ENCODE peak calls at places on chromosomes 3 and 15, in seven cellular contexts. F, W, S, G, X, H and A are unnamed samples.

GRCh38 chr3:89059201-89059600 is 48.2 kb upstream of the EPHA3 start:
- DNase-seq in S (no peak), G (no peak), H (no peak), X (no peak), F (no peak), W (no peak), A (no peak)

GRCh38 chr3:46917257-46917656 is 39.7 kb downstream of the PTH1R start:
- DNase-seq in H (no peak), S (no peak), G (no peak), W (no peak), F (no peak), X (no peak), A (peak; percentile 24)

GRCh38 chr3:148697311-148698189 is at the start of gene AGTR1:
- DNase-seq in F (no peak), H (no peak), W (no peak), X (peak; percentile 74), G (peak; percentile 71), S (peak; percentile 36), A (peak; percentile 91)

GRCh38 chr3:172303181-172303580 is 145.1 kb downstream of the GHSR start:
- DNase-seq in S (no peak), X (no peak), H (no peak), G (no peak), F (no peak), W (no peak), A (no peak)

GRCh38 chr3:33096103-33096868 is 660 bp downstream of the GLB1 start:
- DNase-seq in F (peak; percentile 41), W (peak; percentile 65), S (peak; percentile 38), H (peak; percentile 58), X (peak; percentile 51), G (peak; percentile 56), A (no peak)

GRCh38 chr3:58088501-58088900 is 80.3 kb downstream of the FLNB start:
- DNase-seq in H (no peak), X (no peak), G (no peak), W (no peak), S (no peak), F (no peak), A (peak; percentile 40)

GRCh38 chr3:8470801-8471200 is 30.8 kb upstream of the LMCD1 start:
- DNase-seq in X (no peak), F (no peak), H (no peak), S (no peak), G (no peak), W (no peak), A (no peak)

GRCh38 chr3:54628888-54629368 is 298.9 kb downstream of the LRTM1 start:
- DNase-seq in W (no peak), H (no peak), X (no peak), G (no peak), F (no peak), S (no peak), A (no peak)

GRCh38 chr3:146589899-146590508 is 15.1 kb downstream of the PLSCR5 start:
- DNase-seq in H (peak; percentile 37), S (peak; percentile 31), W (no peak), F (no peak), X (no peak), G (peak; percentile 27), A (no peak)

GRCh38 chr15:67242665-67243064 is 11.8 kb downstream of the AAGAB start:
- DNase-seq in W (no peak), G (peak; percentile 12), H (peak; percentile 71), F (no peak), S (no peak), X (no peak), A (no peak)

GRCh38 chr3:190001426-190001825 is 119.3 kb downstream of the P3H2 start:
- DNase-seq in X (no peak), W (no peak), G (no peak), F (no peak), S (no peak), H (no peak), A (no peak)

GRCh38 chr3:46990573-46991374 is 11.3 kb downstream of the NBEAL2 start:
- DNase-seq in H (no peak), F (no peak), W (no peak), G (no peak), S (no peak), X (no peak), A (no peak)

GRCh38 chr15:89812126-89812846 is 2.4 kb downstream of the ANPEP start:
- DNase-seq in S (no peak), X (no peak), W (no peak), G (no peak), F (no peak), H (peak; percentile 43), A (peak; percentile 83)

GRCh38 chr3:124602986-124603627 is 127.1 kb upstream of the UMPS start:
- DNase-seq in W (no peak), X (no peak), H (no peak), S (no peak), G (no peak), F (no peak), A (no peak)

GRCh38 chr15:42199126-42199525 is 9.0 kb downstream of the VPS39 start:
- DNase-seq in G (no peak), X (no peak), F (no peak), H (no peak), W (no peak), S (no peak), A (no peak)

GRCh38 chr15:101043911-101044624 is 124.9 kb downstream of the LRRK1 start:
- DNase-seq in G (no peak), S (peak; percentile 18), W (no peak), X (peak; percentile 6), H (no peak), F (no peak), A (peak; percentile 40)

GRCh38 chr15:68301300-68301699 is 23.8 kb downstream of the FEM1B start:
- DNase-seq in W (no peak), H (peak; percentile 54), X (no peak), S (no peak), G (no peak), F (no peak), A (no peak)

GRCh38 chr3:140499114-140499757 is 178.6 kb upstream of the TRIM42 start:
- DNase-seq in G (peak; percentile 31), W (no peak), X (no peak), H (no peak), S (no peak), F (no peak), A (no peak)

GRCh38 chr3:195118671-195119070 is 152.3 kb downstream of the XXYLT1 start:
- DNase-seq in X (no peak), F (no peak), W (no peak), S (no peak), H (no peak), G (no peak), A (no peak)

GRCh38 chr3:193870376-193871092 is 265.4 kb upstream of the HES1 start:
- DNase-seq in F (no peak), X (no peak), W (no peak), H (no peak), S (no peak), G (no peak), A (no peak)

GRCh38 chr15:100107151-100107550 is 234.6 kb downstream of the ADAMTS17 start:
- DNase-seq in G (no peak), X (no peak), F (no peak), W (no peak), S (no peak), H (no peak), A (no peak)

GRCh38 chr15:38859574-38859973 is 295.0 kb upstream of the RASGRP1 start:
- DNase-seq in F (no peak), H (no peak), S (no peak), X (no peak), G (no peak), W (no peak), A (no peak)

GRCh38 chr3:11214451-11214987 is 57.7 kb upstream of the ATG7 start:
- DNase-seq in S (no peak), F (no peak), W (no peak), H (no peak), G (no peak), X (no peak), A (peak; percentile 20)

GRCh38 chr3:160395297-160395696 is 3.7 kb downstream of the IFT80 start:
- DNase-seq in G (peak; percentile 11), S (no peak), X (no peak), W (no peak), H (no peak), F (no peak), A (no peak)

GRCh38 chr3:190911382-190911781 is 48.9 kb upstream of the GMNC start:
- DNase-seq in G (peak; percentile 11), X (no peak), W (no peak), F (no peak), S (no peak), H (no peak), A (no peak)

GRCh38 chr3:124951511-124952390 is 17.2 kb upstream of the MUC13 start:
- DNase-seq in F (no peak), X (no peak), S (no peak), W (no peak), G (no peak), H (no peak), A (no peak)

GRCh38 chr15:101025116-101025885 is 106.1 kb downstream of the LRRK1 start:
- DNase-seq in W (no peak), F (no peak), H (no peak), S (peak; percentile 12), X (no peak), G (no peak), A (peak; percentile 48)

GRCh38 chr3:10371167-10371566 is 50.3 kb upstream of the SEC13 start:
- DNase-seq in F (no peak), S (no peak), H (peak; percentile 31), G (no peak), W (no peak), X (no peak), A (no peak)